ENCODE peak calls at places on chromosomes 4 and X, in five cellular contexts. L is AG04450, J is mucosa of descending colon, R is HT1080, I is astrocyte of the hippocampus. Q is an unnamed sample.

GRCh38 chr4:149063007-149063406 is 620.8 kb upstream of the NR3C2 start:
- DNase-seq in L (no peak), J (no peak), R (peak), I (no peak), Q (no peak)

GRCh38 chr4:79597266-79597665 is 189.2 kb upstream of the GK2 start:
- DNase-seq in L (no peak), J (no peak), R (peak), I (peak), Q (peak)

GRCh38 chr4:147019061-147019460 is 73.4 kb upstream of the TTC29 start:
- DNase-seq in L (peak), J (no peak), R (peak), I (peak), Q (peak)

GRCh38 chr4:155392486-155393184 is 15.9 kb upstream of the MAP9 start:
- DNase-seq in L (peak), J (no peak), R (peak), I (peak), Q (no peak)

GRCh38 chr4:88661724-88662123 is 35.9 kb downstream of the NAP1L5 start:
- DNase-seq in L (peak), J (no peak), R (peak), I (peak), Q (peak)

GRCh38 chrX:41596586-41596985 is 92.2 kb upstream of the GPR34 start:
- DNase-seq in L (no peak), J (no peak), R (no peak), I (peak), Q (no peak)

GRCh38 chrX:57596109-57596870 is 4.5 kb downstream of the ZXDB start:
- DNase-seq in L (no peak), J (no peak), R (no peak), I (no peak), Q (no peak)

GRCh38 chr4:80069108-80069836 is 3.8 kb downstream of the ANTXR2 start:
- DNase-seq in L (no peak), J (no peak), R (no peak), I (no peak), Q (no peak)

GRCh38 chr4:7861440-7861881 is 78.2 kb downstream of the AFAP1 start:
- DNase-seq in L (peak), J (no peak), R (peak), I (peak), Q (peak)

GRCh38 chrX:19085975-19086772 is 36.1 kb downstream of the ADGRG2 start:
- DNase-seq in L (no peak), J (no peak), R (no peak), I (no peak), Q (no peak)

GRCh38 chr4:86961605-86962295 is 26.9 kb downstream of the AFF1 start:
- DNase-seq in L (no peak), J (no peak), R (no peak), I (peak), Q (peak)

GRCh38 chr4:1360423-1361283 is 13.6 kb downstream of the UVSSA start:
- DNase-seq in L (peak), J (no peak), R (peak), I (peak), Q (no peak)

GRCh38 chr4:41991916-41992767 is 1.8 kb downstream of the SLC30A9 start:
- DNase-seq in L (no peak), J (no peak), R (peak), I (peak), Q (no peak)

GRCh38 chrX:72026341-72027023 is 105.2 kb downstream of the RTL5 start:
- DNase-seq in L (no peak), J (no peak), R (peak), I (no peak), Q (no peak)

GRCh38 chrX:31608651-31609050 is 536.8 kb upstream of the FTHL17 start:
- DNase-seq in L (no peak), J (no peak), R (peak), I (no peak), Q (no peak)

GRCh38 chr4:123825596-123826291 is 429.1 kb downstream of the SPRY1 start:
- DNase-seq in L (peak), J (no peak), R (peak), I (no peak), Q (no peak)

GRCh38 chrX:66163447-66163846 is 600 bp upstream of the HEPH start:
- DNase-seq in L (no peak), J (no peak), R (no peak), I (no peak), Q (no peak)

GRCh38 chrX:138946941-138947340 is 235.4 kb upstream of the FGF13 start:
- DNase-seq in L (no peak), J (no peak), R (peak), I (no peak), Q (no peak)

GRCh38 chr4:1535926-1536578 is 129.8 kb upstream of the NKX1-1 start:
- DNase-seq in L (no peak), J (peak), R (no peak), I (no peak), Q (no peak)

Q was measured in astrocyte of the cerebellum.